ENCODE peak calls at places on chromosomes 1 and 21, in four cellular contexts. V is aorta; P is CD4-positive, alpha-beta memory T cell; B is OCI-LY7. I is an unnamed sample.

GRCh38 chr1:174269932-174270651 is 110.8 kb downstream of the RABGAP1L start:
- DNase-seq in V (no peak), P (no peak), B (peak), I (no peak)

GRCh38 chr21:27571706-27572105 is 604.8 kb upstream of the ADAMTS5 start:
- DNase-seq in V (no peak), P (no peak), B (no peak), I (no peak)

GRCh38 chr1:44970317-44970716 is 16.1 kb downstream of the EIF2B3 start:
- DNase-seq in V (no peak), P (no peak), B (no peak), I (no peak)

GRCh38 chr1:185170291-185170848 is 13.4 kb downstream of the SWT1 start:
- DNase-seq in V (no peak), P (peak), B (peak), I (no peak)

GRCh38 chr1:94927405-94928175 is 680 bp upstream of the CNN3 start:
- DNase-seq in V (no peak), P (no peak), B (no peak), I (no peak)

GRCh38 chr1:63027176-63027575 is 243.2 kb downstream of the ATG4C start:
- DNase-seq in V (no peak), P (no peak), B (no peak), I (no peak)

GRCh38 chr1:100397681-100398080 is 45.4 kb downstream of the CDC14A start:
- DNase-seq in V (no peak), P (no peak), B (no peak), I (no peak)

GRCh38 chr1:46603481-46603857 is 599 bp downstream of the MKNK1 start:
- DNase-seq in V (no peak), P (no peak), B (peak), I (no peak)

GRCh38 chr1:60171793-60172192 is 98.2 kb upstream of the C1orf87 start:
- DNase-seq in V (no peak), P (no peak), B (no peak), I (no peak)

GRCh38 chr1:240831191-240831631 is 219.3 kb upstream of the GREM2 start:
- DNase-seq in V (no peak), P (no peak), B (no peak), I (no peak)

GRCh38 chr1:166947398-166948043 is 27.8 kb downstream of the ILDR2 start:
- DNase-seq in V (peak), P (no peak), B (no peak), I (no peak)

GRCh38 chr1:67566803-67567202 is 118.2 kb upstream of the GADD45A start:
- DNase-seq in V (no peak), P (no peak), B (no peak), I (no peak)

GRCh38 chr1:93591833-93592635 is 89.6 kb downstream of the BCAR3 start:
- DNase-seq in V (peak), P (no peak), B (peak), I (no peak)

GRCh38 chr1:21764615-21765423 is 18.1 kb downstream of the USP48 start:
- DNase-seq in V (peak), P (no peak), B (no peak), I (no peak)

GRCh38 chr1:53080769-53081168 is 18.8 kb downstream of the PODN start:
- DNase-seq in V (no peak), P (no peak), B (no peak), I (no peak)

GRCh38 chr1:54945393-54945936 is 35.0 kb upstream of the TMEM61 start:
- DNase-seq in V (no peak), P (no peak), B (no peak), I (no peak)

GRCh38 chr1:60367522-60367921 is 294.0 kb upstream of the C1orf87 start:
- DNase-seq in V (no peak), P (no peak), B (no peak), I (no peak)

GRCh38 chr1:81296584-81296983 is 504.1 kb upstream of the ADGRL2 start:
- DNase-seq in V (no peak), P (no peak), B (no peak), I (no peak)

GRCh38 chr1:55124470-55124869 is 85.1 kb downstream of the PCSK9 start:
- DNase-seq in V (no peak), P (no peak), B (no peak), I (no peak)

GRCh38 chr1:63794927-63795326 is 21.1 kb downstream of the ROR1 start:
- DNase-seq in V (no peak), P (no peak), B (no peak), I (no peak)

GRCh38 chr1:183148599-183148998 is 37.5 kb upstream of the LAMC2 start:
- DNase-seq in V (no peak), P (no peak), B (no peak), I (no peak)

GRCh38 chr1:236099622-236100021 is 34.7 kb upstream of the NID1 start:
- DNase-seq in V (peak), P (no peak), B (no peak), I (no peak)

GRCh38 chr1:84366786-84367185 is 31.5 kb upstream of the DNASE2B start:
- DNase-seq in V (no peak), P (no peak), B (no peak), I (no peak)

GRCh38 chr1:31396633-31397351 is 16.2 kb upstream of the SERINC2 start:
- DNase-seq in V (no peak), P (no peak), B (peak), I (no peak)

GRCh38 chr1:193190096-193190744 is 3.8 kb upstream of the B3GALT2 start:
- DNase-seq in V (no peak), P (peak), B (no peak), I (no peak)

GRCh38 chr1:60342569-60342968 is 269.0 kb upstream of the C1orf87 start:
- DNase-seq in V (no peak), P (no peak), B (no peak), I (no peak)

GRCh38 chr1:233707153-233707905 is 93.4 kb downstream of the KCNK1 start:
- DNase-seq in V (no peak), P (no peak), B (no peak), I (no peak)

GRCh38 chr1:36530791-36531190 is 48.1 kb upstream of the CSF3R start:
- DNase-seq in V (no peak), P (no peak), B (no peak), I (peak)

GRCh38 chr1:212745303-212745702 is 45.7 kb upstream of the BATF3 start:
- DNase-seq in V (no peak), P (no peak), B (no peak), I (no peak)

GRCh38 chr1:165014753-165015152 is 341.8 kb downstream of the LMX1A start:
- DNase-seq in V (no peak), P (no peak), B (no peak), I (no peak)

GRCh38 chr1:208977861-208978260 is 605.7 kb upstream of the CAMK1G start:
- DNase-seq in V (no peak), P (no peak), B (no peak), I (no peak)

GRCh38 chr1:208177656-208178055 is 66.5 kb downstream of the PLXNA2 start:
- DNase-seq in V (no peak), P (no peak), B (no peak), I (no peak)

GRCh38 chr1:93079685-93080141 is 630 bp downstream of the MTF2 start:
- DNase-seq in V (no peak), P (peak), B (peak), I (no peak)

GRCh38 chr1:217393901-217394300 is 237.0 kb downstream of the GPATCH2 start:
- DNase-seq in V (no peak), P (no peak), B (no peak), I (no peak)

GRCh38 chr1:160672789-160673695 is 26.2 kb upstream of the SLAMF1 start:
- DNase-seq in V (no peak), P (peak), B (peak), I (no peak)
- H3K27ac ChIP-seq in V (no peak), P (peak), B (peak), I (no peak)

GRCh38 chr1:78060857-78061563 is 15.2 kb downstream of the GIPC2 start:
- DNase-seq in V (no peak), P (no peak), B (no peak), I (no peak)

GRCh38 chr1:78061825-78062523 is 16.2 kb downstream of the GIPC2 start:
- DNase-seq in V (no peak), P (no peak), B (no peak), I (no peak)
- H3K27ac ChIP-seq in V (no peak), P (no peak), B (no peak), I (no peak)

GRCh38 chr1:234975122-234975940 is 153.3 kb downstream of the TOMM20 start:
- DNase-seq in V (no peak), P (no peak), B (no peak), I (peak)
- H3K27ac ChIP-seq in V (no peak), P (no peak), B (no peak), I (peak)

GRCh38 chr1:219988818-219989217 is 57.5 kb downstream of the EPRS1 start:
- DNase-seq in V (no peak), P (no peak), B (no peak), I (no peak)
- H3K27ac ChIP-seq in V (no peak), P (no peak), B (no peak), I (no peak)

DNA sequence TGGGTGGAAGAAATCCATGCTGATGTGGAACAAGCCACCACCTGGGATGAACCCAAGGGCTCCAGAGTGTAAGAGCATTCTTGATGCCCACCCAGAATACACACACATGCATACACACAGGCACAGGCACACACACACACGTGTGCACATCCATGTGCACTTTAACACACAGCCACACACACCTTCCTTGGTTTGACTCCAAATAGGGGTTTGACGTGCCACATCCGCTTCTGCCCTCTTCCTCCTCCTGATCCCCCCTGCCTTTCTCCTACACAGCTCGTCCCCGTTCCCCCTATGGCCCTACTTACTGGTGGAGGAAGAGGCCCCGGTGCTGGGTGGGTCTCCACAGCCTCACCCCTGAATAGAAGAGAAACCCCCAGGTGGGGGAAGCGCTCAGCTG is 16.0 kb downstream of the SPATA21 start:
- DNase-seq in V (no peak), P (no peak), B (no peak), I (no peak)
- H3K27ac ChIP-seq in V (no peak), P (peak), B (peak), I (no peak)

DNA sequence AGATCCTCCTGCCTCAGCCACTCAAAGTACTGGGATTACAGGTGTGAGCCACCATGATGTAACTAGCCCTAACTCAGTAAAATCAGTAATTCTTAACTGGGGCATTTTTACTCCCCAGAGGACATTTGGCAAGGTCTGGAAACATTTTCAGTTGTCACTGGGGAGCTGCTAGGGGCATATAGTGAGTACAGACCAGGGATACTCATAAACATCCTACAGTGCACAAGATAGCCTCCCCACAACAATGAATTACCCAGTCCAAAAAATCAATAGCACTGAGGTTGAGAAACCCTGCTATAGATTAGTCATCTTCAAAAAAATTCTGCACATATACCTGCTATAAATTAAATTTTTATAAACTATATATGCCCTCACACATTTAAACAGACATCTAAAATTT is 13.0 kb downstream of the TM2D1 start:
- DNase-seq in V (no peak), P (no peak), B (no peak), I (no peak)
- H3K27ac ChIP-seq in V (no peak), P (no peak), B (no peak), I (no peak)

DNA sequence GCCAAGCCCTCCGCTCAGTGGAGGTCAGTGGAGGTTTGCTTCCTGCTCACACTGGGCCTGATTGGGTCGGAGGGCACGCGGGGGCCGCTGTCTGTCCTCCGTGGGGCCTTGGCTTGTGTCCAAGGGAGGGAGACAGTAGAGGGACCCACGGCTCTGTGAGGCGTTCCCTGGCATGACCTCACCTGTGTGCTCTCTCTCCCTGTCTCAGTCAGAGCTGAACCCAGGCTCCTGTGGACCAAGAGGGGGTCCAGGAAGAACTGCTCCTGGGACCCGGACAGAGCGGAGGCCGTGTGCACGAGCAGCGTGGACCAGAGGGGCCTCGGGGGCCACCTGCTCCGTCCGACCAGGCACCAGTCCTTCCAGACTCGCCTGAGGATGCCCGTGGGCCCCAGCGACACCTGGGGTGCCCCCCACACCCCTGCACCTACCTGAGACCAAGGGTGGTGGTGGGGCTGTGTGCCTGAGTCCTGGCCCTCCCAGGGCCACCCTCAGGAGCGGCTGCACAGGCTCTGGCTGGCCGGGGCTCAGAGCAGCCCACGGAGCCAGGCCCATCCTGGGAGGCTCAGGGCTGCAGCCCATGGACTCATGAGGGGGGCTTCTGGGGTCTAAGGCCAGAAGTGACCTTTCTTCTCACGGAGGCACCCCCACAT is 13.3 kb upstream of the TTLL10 start:
- DNase-seq in V (no peak), P (no peak), B (no peak), I (no peak)
- H3K27ac ChIP-seq in V (no peak), P (no peak), B (no peak), I (no peak)

DNA sequence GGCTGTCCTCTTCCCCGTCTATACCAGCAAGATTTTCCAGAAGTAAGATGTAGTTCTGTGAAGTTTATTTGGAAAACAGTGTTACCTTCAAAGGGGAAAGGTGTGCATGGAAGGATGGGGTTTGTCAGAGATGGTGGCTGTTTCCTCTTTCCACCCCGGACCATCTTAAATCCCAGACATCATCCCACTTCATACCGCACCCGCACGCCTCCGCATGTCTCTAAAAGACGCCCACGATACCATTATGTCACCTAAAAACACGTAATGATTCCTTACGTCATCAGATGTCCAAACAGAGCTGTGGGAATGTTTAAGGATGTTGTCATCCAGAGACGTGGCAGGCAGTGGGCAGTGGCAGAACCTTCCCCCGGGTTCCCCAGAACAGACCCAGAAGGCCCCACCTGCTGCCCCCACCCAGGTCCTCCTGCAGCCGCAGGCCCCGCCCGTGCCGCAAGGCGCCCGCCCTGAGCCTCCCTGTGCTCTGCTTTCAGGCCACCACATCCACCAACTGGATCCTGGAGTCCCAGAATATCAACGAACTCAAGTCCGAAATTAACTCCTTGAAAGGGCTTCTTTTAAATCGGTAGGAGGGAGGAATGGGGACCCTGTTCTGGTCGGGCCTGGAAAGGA is 152.1 kb downstream of the PEX14 start:
- DNase-seq in V (peak), P (no peak), B (no peak), I (no peak)
- H3K27ac ChIP-seq in V (no peak), P (no peak), B (no peak), I (no peak)

DNA sequence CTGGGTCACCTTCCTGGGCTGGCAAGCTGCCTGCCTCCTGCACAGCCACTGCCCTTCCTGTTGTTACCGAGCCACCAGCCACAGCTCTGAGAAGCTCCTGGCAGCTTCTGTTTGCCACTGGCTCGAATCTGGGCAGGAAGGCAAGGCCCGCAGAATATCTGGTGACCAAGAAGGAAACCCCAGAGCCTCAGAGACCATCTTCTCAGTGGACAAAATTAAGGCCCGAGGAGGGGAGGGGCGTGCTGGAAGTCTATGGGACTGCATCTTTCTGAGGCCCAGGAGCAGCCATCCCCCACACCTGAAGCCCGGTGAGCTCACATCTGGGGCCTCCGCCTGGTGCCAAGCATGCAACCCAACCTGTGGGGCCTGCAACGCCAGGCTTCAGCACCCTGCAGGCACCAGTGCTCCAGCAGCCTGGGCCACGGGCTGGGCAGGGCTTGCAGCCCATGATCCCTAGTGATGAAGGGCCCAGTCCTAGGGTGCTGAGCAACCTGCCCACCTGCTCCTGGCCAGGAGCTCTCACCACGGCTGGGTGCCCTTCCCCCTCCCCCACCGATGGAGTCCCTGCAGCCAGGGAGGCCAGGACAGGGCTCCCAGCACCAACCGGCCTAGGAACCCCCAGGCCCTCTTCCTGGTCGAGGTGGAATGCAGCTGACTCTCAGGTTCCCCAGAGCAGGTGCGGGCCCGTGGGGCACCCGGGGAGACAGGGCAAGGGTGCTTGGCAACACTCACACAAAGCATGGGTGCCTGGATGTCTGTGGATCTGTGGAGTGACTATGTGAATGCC is 879 bp downstream of the CPTP start:
- DNase-seq in V (no peak), P (no peak), B (peak), I (no peak)
- H3K27ac ChIP-seq in V (no peak), P (peak), B (peak), I (peak)

DNA sequence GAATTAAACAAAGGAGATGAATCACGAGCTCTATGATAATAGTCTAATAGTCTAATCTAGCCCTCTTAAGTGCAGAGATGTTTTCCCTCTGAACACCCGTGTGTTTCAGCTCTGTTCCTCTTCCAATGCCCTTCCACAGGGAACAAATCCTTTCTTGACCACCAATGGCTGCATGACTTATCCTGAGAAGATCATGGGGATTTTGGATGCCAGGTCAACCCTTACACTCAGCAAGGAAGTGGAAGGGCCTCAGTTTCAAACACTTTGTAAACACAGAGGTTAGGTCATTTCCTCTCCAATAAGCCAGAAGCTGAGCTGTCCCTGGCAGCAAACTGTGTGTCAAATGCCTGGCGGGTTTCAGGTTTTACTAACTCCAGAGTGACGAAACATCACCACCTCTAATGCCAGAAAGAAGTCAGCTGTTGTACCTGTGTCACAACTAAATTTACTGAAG is 200.0 kb downstream of the GABPA start:
- DNase-seq in V (peak), P (no peak), B (no peak), I (peak)
- H3K27ac ChIP-seq in V (peak), P (no peak), B (no peak), I (peak)

I was measured in coronary artery.